ENCODE peak calls at places on chromosome 2, in eight cellular contexts. K is HCT116, R is Panc1, A is GM23338, G is SK-N-MC, L is GM12878, F is stomach, W is HepG2. B is an unnamed sample.

GRCh38 chr2:226334981-226335720 is 464.5 kb downstream of the IRS1 start:
- DNase-seq in W (peak; percentile 34), F (no peak), L (no peak), R (no peak), K (peak; percentile 24), A (no peak), G (no peak), B (no peak)

GRCh38 chr2:219954331-219954730 is 326.9 kb downstream of the SLC4A3 start:
- DNase-seq in A (no peak), G (no peak), F (no peak), L (no peak), R (no peak), W (no peak), K (no peak), B (no peak)

GRCh38 chr2:180539541-180539940 is 440.9 kb upstream of the UBE2E3 start:
- DNase-seq in R (no peak), W (no peak), K (no peak), G (no peak), L (no peak), A (no peak), F (no peak), B (no peak)

GRCh38 chr2:40284797-40285196 is 167.1 kb downstream of the SLC8A1 start:
- DNase-seq in L (no peak), G (no peak), F (no peak), K (no peak), A (no peak), R (no peak), W (no peak), B (no peak)

GRCh38 chr2:127672341-127673303 is 2.7 kb downstream of the LIMS2 start:
- DNase-seq in W (no peak), A (no peak), R (no peak), G (no peak), K (no peak), F (peak; percentile 23), L (no peak), B (no peak)

GRCh38 chr2:227774011-227774624 is 28.4 kb downstream of the SCYGR8 start:
- DNase-seq in R (no peak), K (peak; percentile 8), L (no peak), A (peak; percentile 77), F (no peak), G (no peak), W (peak; percentile 69), B (no peak)

GRCh38 chr2:153287109-153287801 is 191.3 kb downstream of the RPRM start:
- DNase-seq in A (peak; percentile 50), W (peak; percentile 48), L (no peak), F (no peak), K (peak; percentile 47), G (no peak), R (no peak), B (no peak)

GRCh38 chr2:69149631-69150215 is 136.7 kb downstream of the ANTXR1 start:
- DNase-seq in F (no peak), W (no peak), A (peak; percentile 78), G (no peak), R (no peak), K (no peak), L (no peak), B (peak; percentile 27)

GRCh38 chr2:598043-598802 is 79.0 kb downstream of the TMEM18 start:
- DNase-seq in G (no peak), R (no peak), A (no peak), L (no peak), W (no peak), F (no peak), K (no peak), B (no peak)

GRCh38 chr2:71235930-71236587 is 9.2 kb upstream of the PAIP2B start:
- DNase-seq in W (no peak), F (no peak), G (no peak), L (no peak), R (no peak), A (peak; percentile 51), K (no peak), B (no peak)

GRCh38 chr2:236889081-236889780 is 196.5 kb upstream of the COPS8 start:
- DNase-seq in R (no peak), W (no peak), F (no peak), L (no peak), K (no peak), G (no peak), A (no peak), B (no peak)

GRCh38 chr2:18309188-18309587 is 251.3 kb downstream of the RDH14 start:
- DNase-seq in A (no peak), L (no peak), K (no peak), F (no peak), W (no peak), R (no peak), G (no peak), B (no peak)

GRCh38 chr2:82823892-82824291 is 1635.2 kb downstream of the SUCLG1 start:
- DNase-seq in R (no peak), W (no peak), A (no peak), K (no peak), G (no peak), F (no peak), L (no peak), B (no peak)

GRCh38 chr2:186887107-186888090 is 38.4 kb upstream of the ZSWIM2 start:
- DNase-seq in W (no peak), R (no peak), G (no peak), L (peak; percentile 26), K (no peak), A (no peak), F (no peak), B (no peak)

GRCh38 chr2:238308177-238308576 is 12.1 kb upstream of the TRAF3IP1 start:
- DNase-seq in W (no peak), G (no peak), K (no peak), A (peak; percentile 69), R (no peak), L (no peak), F (no peak), B (no peak)

GRCh38 chr2:129301431-129301913 is 678.0 kb upstream of the RAB6C start:
- DNase-seq in L (no peak), F (no peak), G (no peak), A (no peak), K (no peak), W (no peak), R (no peak), B (no peak)

GRCh38 chr2:1726558-1726957 is 17.8 kb downstream of the PXDN start:
- DNase-seq in K (no peak), A (no peak), F (no peak), L (no peak), W (no peak), G (no peak), R (no peak), B (no peak)

GRCh38 chr2:72367530-72368225 is 220.0 kb upstream of the CYP26B1 start:
- DNase-seq in G (no peak), L (no peak), F (peak; percentile 74), A (peak; percentile 71), W (peak; percentile 76), R (no peak), K (peak; percentile 82), B (peak; percentile 11)

GRCh38 chr2:239465017-239466001 is 64.5 kb upstream of the HDAC4 start:
- DNase-seq in F (peak; percentile 53), R (no peak), G (no peak), K (no peak), A (no peak), W (no peak), L (no peak), B (peak; percentile 70)

GRCh38 chr2:206555721-206556120 is 86.6 kb upstream of the FAM237A start:
- DNase-seq in G (no peak), K (no peak), R (no peak), A (no peak), L (no peak), F (no peak), W (no peak), B (no peak)
- TF ChIP-seq POLR2AphosphoS5 in G (no peak), K (no peak), R (no peak), A (no peak), L (no peak), F (no peak), W (no peak), B (no peak)

DNA sequence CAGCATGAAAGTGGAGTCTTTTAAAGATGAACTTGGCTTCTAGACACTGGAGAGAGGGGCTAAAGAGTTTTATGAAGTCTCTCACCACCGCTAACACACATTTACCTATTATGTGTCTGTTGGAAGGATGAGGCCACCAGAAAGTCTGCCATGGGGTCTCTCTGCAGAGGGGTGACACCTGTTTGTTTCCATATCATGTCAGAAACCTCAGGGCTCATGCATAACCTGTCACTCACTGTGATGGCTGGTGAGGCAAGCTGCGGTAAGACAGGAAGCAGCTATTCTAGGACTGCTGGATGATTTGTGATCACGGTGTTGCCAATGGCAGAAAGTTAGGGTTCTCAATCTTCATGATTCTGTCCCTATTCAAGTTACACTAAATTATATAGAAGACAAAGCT is 60.8 kb upstream of the DNMT3A start:
- DNase-seq in R (no peak), K (no peak), W (no peak), F (no peak), G (no peak), A (no peak), L (no peak), B (no peak)
- TF ChIP-seq POLR2AphosphoS5 in R (no peak), K (no peak), W (no peak), F (no peak), G (no peak), A (no peak), L (peak; percentile 82), B (no peak)

GRCh38 chr2:60958361-60958760 is 59.2 kb upstream of the PEX13 start:
- DNase-seq in G (no peak), L (no peak), A (no peak), K (no peak), R (no peak), F (no peak), W (no peak), B (no peak)

GRCh38 chr2:60959501-60959900 is 58.0 kb upstream of the PEX13 start:
- DNase-seq in K (no peak), F (no peak), G (no peak), R (no peak), A (no peak), L (no peak), W (no peak), B (no peak)

GRCh38 chr2:60957643-60958042 is 59.9 kb upstream of the PEX13 start:
- DNase-seq in L (no peak), F (peak; percentile 72), G (no peak), K (no peak), W (no peak), A (no peak), R (no peak), B (peak; percentile 78)

GRCh38 chr2:60957224-60957623 is 60.3 kb upstream of the PEX13 start:
- DNase-seq in K (no peak), A (no peak), W (no peak), G (no peak), L (no peak), F (no peak), R (no peak), B (no peak)

DNA sequence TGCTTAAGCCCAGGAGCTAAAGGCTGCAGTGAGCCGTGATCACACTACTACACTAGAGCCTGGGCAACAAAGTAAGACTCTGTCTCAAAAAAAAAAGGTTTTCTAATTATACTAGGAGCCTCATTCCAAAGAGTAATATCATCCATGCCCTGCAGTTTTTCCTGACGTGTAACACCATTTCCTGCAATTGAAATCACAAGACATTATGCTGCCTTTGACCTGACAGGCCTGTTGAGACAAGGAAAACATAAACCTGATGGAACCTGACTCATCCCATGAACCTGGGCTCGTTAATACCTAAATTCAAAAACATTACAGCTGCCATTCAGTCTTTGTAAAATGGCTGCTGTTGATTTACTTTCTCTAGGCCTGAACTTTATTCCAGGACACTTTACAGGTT is 58.7 kb upstream of the PEX13 start:
- DNase-seq in R (no peak), L (no peak), K (no peak), G (no peak), F (no peak), W (no peak), A (no peak), B (no peak)
- TF ChIP-seq POLR2AphosphoS5 in R (no peak), L (no peak), K (no peak), G (no peak), F (no peak), W (no peak), A (no peak), B (no peak)

GRCh38 chr2:43038034-43038719 is 188.2 kb downstream of the ZFP36L2 start:
- DNase-seq in K (no peak), G (no peak), R (no peak), W (peak; percentile 55), L (no peak), A (no peak), F (no peak), B (no peak)
- TF ChIP-seq POLR2AphosphoS5 in K (no peak), G (no peak), R (no peak), W (no peak), L (no peak), A (no peak), F (no peak), B (no peak)

B was measured in transverse colon.